ENCODE peak calls at places on chromosomes 6 and 20, in seven cellular contexts. K, R, M, N, X, E and Q are unnamed samples.

GRCh38 chr20:36153754-36154695 is 515 bp upstream of the EPB41L1 start:
- DNase-seq in R (peak; percentile 49), K (peak; percentile 90), M (peak; percentile 92), N (peak; percentile 94), X (peak; percentile 51), E (peak; percentile 92), Q (peak; percentile 92)

GRCh38 chr20:53750827-53751393 is 157.3 kb upstream of the ZNF217 start:
- DNase-seq in E (no peak), R (peak; percentile 81), K (no peak), M (no peak), N (no peak), X (no peak), Q (no peak)

GRCh38 chr6:2990179-2990931 is 9.3 kb upstream of the NQO2 start:
- DNase-seq in N (peak; percentile 71), R (peak; percentile 50), X (no peak), E (no peak), M (no peak), K (peak; percentile 61), Q (peak; percentile 68)

GRCh38 chr6:54428437-54428836 is 120.2 kb downstream of the TINAG start:
- DNase-seq in M (no peak), K (no peak), R (no peak), N (no peak), E (no peak), X (no peak), Q (no peak)

GRCh38 chr6:119333707-119334295 is 15.8 kb downstream of the MAN1A1 start:
- DNase-seq in E (no peak), N (no peak), M (no peak), K (no peak), X (no peak), R (no peak), Q (no peak)

GRCh38 chr20:36466089-36466488 is 75.2 kb upstream of the MYL9 start:
- DNase-seq in X (no peak), E (no peak), R (no peak), K (no peak), N (no peak), M (no peak), Q (no peak)

GRCh38 chr6:3457710-3458605 is 1.1 kb upstream of the SLC22A23 start:
- DNase-seq in X (no peak), N (peak; percentile 72), E (peak; percentile 38), M (peak; percentile 26), K (peak; percentile 62), R (peak; percentile 11), Q (peak; percentile 33)

GRCh38 chr6:26331809-26332226 is 33.2 kb upstream of the BTN3A2 start:
- DNase-seq in R (no peak), N (peak; percentile 54), X (no peak), E (no peak), M (no peak), K (no peak), Q (no peak)

GRCh38 chr6:41589636-41590622 is 43.7 kb downstream of the FOXP4 start:
- DNase-seq in K (no peak), R (no peak), X (no peak), M (no peak), E (no peak), N (no peak), Q (no peak)

GRCh38 chr6:27312950-27313271 is 838 bp upstream of the POM121L2 start:
- DNase-seq in R (no peak), X (no peak), K (no peak), E (no peak), N (no peak), M (no peak), Q (no peak)

GRCh38 chr6:42754759-42755158 is 8.9 kb upstream of the TBCC start:
- DNase-seq in K (no peak), E (no peak), M (no peak), R (no peak), N (no peak), X (no peak), Q (no peak)

GRCh38 chr6:118881440-118882313 is 12.3 kb upstream of the ASF1A start:
- DNase-seq in R (no peak), K (no peak), N (peak; percentile 60), E (no peak), X (no peak), M (no peak), Q (no peak)

GRCh38 chr6:29967379-29968010 is 25.2 kb downstream of the HLA-A start:
- DNase-seq in K (peak; percentile 78), R (no peak), E (peak; percentile 40), X (no peak), M (no peak), N (no peak), Q (peak; percentile 51)

GRCh38 chr6:28542440-28543293 is 17.0 kb downstream of the GPX5 start:
- DNase-seq in M (no peak), K (peak; percentile 66), X (no peak), R (peak; percentile 87), N (peak; percentile 97), E (no peak), Q (peak; percentile 17)

GRCh38 chr20:18585134-18585533 is 2.7 kb upstream of the DTD1 start:
- DNase-seq in E (no peak), R (peak; percentile 76), M (no peak), N (peak; percentile 80), X (no peak), K (no peak), Q (no peak)

GRCh38 chr6:168385858-168386735 is 54.9 kb upstream of the SMOC2 start:
- DNase-seq in N (no peak), M (no peak), X (no peak), R (no peak), K (no peak), E (no peak), Q (no peak)

GRCh38 chr20:34311118-34312023 is 8.2 kb upstream of the AHCY start:
- DNase-seq in N (peak; percentile 94), K (no peak), M (no peak), E (no peak), R (no peak), X (no peak), Q (no peak)

GRCh38 chr6:15938086-15938485 is 190.8 kb upstream of the MYLIP start:
- DNase-seq in N (no peak), K (no peak), E (no peak), M (no peak), R (no peak), X (no peak), Q (no peak)

GRCh38 chr6:53894086-53894485 is 99.3 kb downstream of the LRRC1 start:
- DNase-seq in R (peak; percentile 44), K (no peak), M (no peak), X (no peak), N (no peak), E (no peak), Q (no peak)

GRCh38 chr6:36160147-36160760 is 29.9 kb downstream of the MAPK13 start:
- DNase-seq in R (peak; percentile 43), K (no peak), X (no peak), M (no peak), N (no peak), E (no peak), Q (no peak)

GRCh38 chr6:44705611-44706010 is 318.1 kb downstream of the CDC5L start:
- DNase-seq in E (no peak), R (no peak), X (no peak), N (no peak), M (no peak), K (no peak), Q (no peak)

GRCh38 chr20:50924261-50924660 is 7.0 kb downstream of the ADNP start:
- DNase-seq in E (no peak), N (no peak), M (no peak), R (peak; percentile 54), X (no peak), K (no peak), Q (no peak)

GRCh38 chr6:105546748-105547147 is 143.9 kb upstream of the PREP start:
- DNase-seq in N (no peak), E (no peak), M (no peak), X (no peak), R (no peak), K (no peak), Q (no peak)

GRCh38 chr20:41329435-41330342 is 10.9 kb upstream of the LPIN3 start:
- DNase-seq in X (peak; percentile 80), M (peak; percentile 68), N (no peak), R (peak; percentile 95), K (peak; percentile 75), E (peak; percentile 89), Q (peak; percentile 95)

GRCh38 chr6:143595256-143596036 is 82.3 kb upstream of the PHACTR2 start:
- DNase-seq in K (no peak), N (no peak), R (no peak), M (no peak), X (no peak), E (no peak), Q (no peak)

GRCh38 chr6:143592335-143592734 is 80.8 kb upstream of the FUCA2 start:
- DNase-seq in E (no peak), M (no peak), N (peak; percentile 77), K (no peak), X (no peak), R (peak; percentile 18), Q (no peak)

GRCh38 chr6:143589162-143589561 is 77.6 kb upstream of the FUCA2 start:
- DNase-seq in E (no peak), K (no peak), N (no peak), X (no peak), R (no peak), M (no peak), Q (no peak)

GRCh38 chr6:143594647-143595046 is 83.1 kb upstream of the PHACTR2 start:
- DNase-seq in E (peak; percentile 35), M (no peak), R (no peak), N (no peak), X (no peak), K (no peak), Q (no peak)

GRCh38 chr6:143591441-143591840 is 79.9 kb upstream of the FUCA2 start:
- DNase-seq in K (no peak), X (no peak), N (no peak), M (no peak), E (no peak), R (no peak), Q (no peak)
- H3K27ac ChIP-seq in K (no peak overlapping the region), X (no peak overlapping the region), N (no peak overlapping the region), M (no peak overlapping the region), E (no peak overlapping the region), R (no peak overlapping the region), Q (no peak overlapping the region)

GRCh38 chr6:108168501-108168979 is 2.7 kb downstream of the NR2E1 start:
- DNase-seq in K (peak; percentile 28), X (no peak), R (no peak), E (peak; percentile 42), M (no peak), N (peak; percentile 88), Q (no peak)
- TF ChIP-seq CTCF in K (no peak), X (no peak), R (no peak), E (peak; percentile 32), M (peak; percentile 45), N (peak; percentile 70), Q (no peak)

DNA sequence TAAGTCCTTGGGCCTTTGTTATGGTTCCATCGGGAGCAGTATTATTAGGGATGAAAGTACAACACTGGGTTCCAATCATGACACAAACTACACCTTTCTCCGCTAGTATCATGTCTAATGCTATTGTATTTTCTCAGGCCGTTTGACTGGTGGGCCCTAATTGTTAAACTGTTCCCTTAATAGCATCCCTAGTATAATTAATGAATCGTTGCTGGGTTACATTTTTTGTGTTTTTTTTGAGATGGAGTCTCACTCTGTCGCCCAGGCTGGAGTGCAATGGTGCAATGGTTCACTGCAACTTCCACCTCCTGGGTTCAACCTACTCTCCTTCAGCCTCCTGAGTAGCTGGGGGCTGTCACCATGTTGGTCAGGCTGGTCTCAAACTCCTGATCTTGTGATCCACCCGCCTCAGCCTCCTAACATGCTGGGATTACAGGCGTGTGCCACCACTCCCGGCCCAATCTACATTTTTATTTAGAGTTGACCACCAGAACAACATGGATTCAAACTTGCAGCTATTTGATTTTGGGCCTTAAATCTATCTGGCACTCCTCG is 4.1 kb upstream of the ZNFX1 start:
- DNase-seq in K (no peak), X (no peak), E (no peak), R (no peak), M (no peak), N (peak; percentile 51), Q (no peak)
- H3K9me3 ChIP-seq in K (peaks cover 57% of the 10 kb centered on the region), X (peaks cover 37% of the 10 kb centered on the region), E (peaks cover 41% of the 10 kb centered on the region), R (peaks cover 16% of the 10 kb centered on the region), M (peaks cover 76% of the 10 kb centered on the region), N (peaks cover 52% of the 10 kb centered on the region), Q (no peaks in the 10 kb centered on the region)

GRCh38 chr20:58306421-58307261 is 2.9 kb upstream of the RAB22A start:
- DNase-seq in K (peak; percentile 79), N (no peak), X (no peak), E (no peak), M (no peak), R (no peak), Q (no peak)
- H3K27ac ChIP-seq in K (peak overlapping the region; percentile 68), N (no peak overlapping the region), X (no peak overlapping the region), E (no peak overlapping the region), M (peak overlapping the region; percentile 81), R (no peak overlapping the region), Q (no peak overlapping the region)